ENCODE peak calls at places on chromosome 19, in eight cellular contexts. E is heart right ventricle, Y is RWPE2, I is upper lobe of right lung, B is lower lobe of right lung, H is pancreas, X is body of pancreas, D is HepG2. J is an unnamed sample.

GRCh38 chr19:8321760-8322637 is 703 bp downstream of the RPS28 start:
- ATAC-seq in H (peak), B (peak), X (peak), I (no peak), D (no peak), Y (no peak), E (peak), J (no peak)

GRCh38 chr19:44816301-44816700 is 7.4 kb downstream of the BCAM start:
- ATAC-seq in X (no peak), D (no peak), E (no peak), B (no peak), H (no peak), I (no peak), Y (no peak), J (no peak)

GRCh38 chr19:35533822-35534521 is 716 bp downstream of the GAPDHS start:
- ATAC-seq in Y (peak), H (peak), X (no peak), B (peak), I (peak), E (peak), D (peak), J (no peak)

GRCh38 chr19:16876904-16877361 is 11.9 kb upstream of the F2RL3 start:
- ATAC-seq in Y (no peak), I (peak), E (peak), D (no peak), X (peak), B (peak), H (no peak), J (peak)

GRCh38 chr19:16018106-16018755 is 58.1 kb upstream of the TPM4 start:
- ATAC-seq in H (no peak), I (no peak), B (no peak), D (no peak), E (no peak), X (no peak), Y (no peak), J (no peak)

GRCh38 chr19:34767967-34768366 is 5.0 kb downstream of the ZNF599 start:
- ATAC-seq in E (no peak), Y (no peak), D (no peak), I (no peak), X (no peak), B (no peak), H (no peak), J (no peak)

GRCh38 chr19:18156841-18157464 is 4.0 kb downstream of the PIK3R2 start:
- ATAC-seq in Y (peak), B (peak), H (peak), X (peak), D (no peak), E (peak), I (peak), J (peak)

GRCh38 chr19:6473652-6474051 is 7.9 kb downstream of the DENND1C start:
- ATAC-seq in E (no peak), X (no peak), Y (no peak), I (no peak), H (no peak), D (no peak), B (no peak), J (no peak)

GRCh38 chr19:7603919-7604318 is 8.3 kb downstream of the CAMSAP3 start:
- ATAC-seq in B (no peak), H (no peak), X (no peak), Y (no peak), I (no peak), E (no peak), D (no peak), J (no peak)

GRCh38 chr19:55360902-55361301 is 2.2 kb downstream of the GARIN5B start:
- ATAC-seq in X (no peak), B (no peak), Y (no peak), I (no peak), H (no peak), E (no peak), D (no peak), J (no peak)

GRCh38 chr19:2061936-2062729 is 11.1 kb upstream of the MKNK2 start:
- ATAC-seq in I (no peak), E (no peak), Y (no peak), X (no peak), H (no peak), B (no peak), D (peak), J (no peak)

GRCh38 chr19:31545766-31546165 is 196.5 kb upstream of the TSHZ3 start:
- ATAC-seq in E (no peak), X (no peak), B (no peak), Y (no peak), D (no peak), H (no peak), I (no peak), J (no peak)

GRCh38 chr19:6564393-6564792 is 26.6 kb downstream of the CD70 start:
- ATAC-seq in E (no peak), Y (no peak), H (no peak), X (no peak), B (no peak), I (no peak), D (no peak), J (no peak)

GRCh38 chr19:46015080-46015960 is 7.5 kb downstream of the PGLYRP1 start:
- ATAC-seq in H (peak), D (no peak), B (peak), E (peak), X (peak), Y (peak), I (peak), J (peak)

GRCh38 chr19:46076951-46077814 is 36.4 kb upstream of the IGFL4 start:
- ATAC-seq in I (peak), H (peak), B (peak), X (peak), E (peak), D (peak), Y (peak), J (no peak)

GRCh38 chr19:5138606-5139594 is 170.0 kb downstream of the KDM4B start:
- ATAC-seq in B (peak), D (no peak), Y (no peak), I (peak), H (no peak), E (no peak), X (no peak), J (no peak)
- TF ChIP-seq CTCF in B (no peak), D (no peak), Y (no peak), I (no peak), H (no peak), E (no peak), X (no peak), J (no peak)

GRCh38 chr19:39186391-39186790 is 10.4 kb upstream of the NCCRP1 start:
- ATAC-seq in E (no peak), B (no peak), Y (no peak), I (no peak), H (no peak), D (no peak), X (no peak), J (no peak)

GRCh38 chr19:39190768-39191167 is 6.0 kb upstream of the NCCRP1 start:
- ATAC-seq in E (no peak), I (no peak), Y (no peak), H (no peak), B (no peak), X (no peak), D (no peak), J (no peak)

GRCh38 chr19:39188960-39189359 is 7.8 kb upstream of the NCCRP1 start:
- ATAC-seq in H (no peak), Y (no peak), D (no peak), X (no peak), I (no peak), E (no peak), B (no peak), J (no peak)

GRCh38 chr19:39183100-39183499 is 13.7 kb upstream of the NCCRP1 start:
- ATAC-seq in Y (no peak), I (no peak), H (no peak), X (no peak), B (no peak), D (no peak), E (no peak), J (no peak)

GRCh38 chr19:39187552-39187943 is 9.2 kb upstream of the NCCRP1 start:
- ATAC-seq in E (peak), X (no peak), D (peak), B (peak), H (no peak), Y (no peak), I (peak), J (no peak)
- TF ChIP-seq CTCF in E (no peak), X (no peak), D (no peak), B (no peak), H (no peak), Y (peak), I (no peak), J (no peak)

GRCh38 chr19:51047031-51047335 is 12.2 kb upstream of the KLK12 start:
- ATAC-seq in B (no peak), I (no peak), D (no peak), E (no peak), H (peak), X (peak), Y (no peak), J (no peak)

GRCh38 chr19:51040151-51040550 is 5.3 kb upstream of the KLK12 start:
- ATAC-seq in D (no peak), I (no peak), E (no peak), X (no peak), B (no peak), Y (no peak), H (no peak), J (no peak)

GRCh38 chr19:51043497-51043896 is 8.7 kb upstream of the KLK12 start:
- ATAC-seq in H (no peak), Y (no peak), E (no peak), B (no peak), D (no peak), X (no peak), I (no peak), J (no peak)

GRCh38 chr19:51044327-51044726 is 9.5 kb upstream of the KLK12 start:
- ATAC-seq in D (no peak), Y (no peak), E (no peak), B (no peak), H (no peak), I (no peak), X (no peak), J (no peak)
- TF ChIP-seq CTCF in D (no peak), Y (no peak), E (no peak), B (no peak), H (no peak), I (no peak), X (no peak), J (no peak)

GRCh38 chr19:11232555-11232954 is 6.9 kb upstream of the ANGPTL8 start:
- ATAC-seq in I (no peak), H (no peak), D (no peak), X (no peak), E (no peak), B (peak), Y (no peak), J (no peak)

GRCh38 chr19:11236324-11237301 is 2.8 kb upstream of the ANGPTL8 start:
- ATAC-seq in D (peak), H (no peak), E (peak), X (no peak), Y (no peak), I (peak), B (no peak), J (no peak)

GRCh38 chr19:11233073-11233472 is 6.3 kb upstream of the ANGPTL8 start:
- ATAC-seq in D (no peak), H (no peak), B (no peak), Y (no peak), I (no peak), X (no peak), E (no peak), J (no peak)

GRCh38 chr19:11237321-11237720 is 2.1 kb upstream of the ANGPTL8 start:
- ATAC-seq in I (no peak), X (no peak), B (no peak), D (peak), H (no peak), Y (no peak), E (no peak), J (no peak)

GRCh38 chr19:11234486-11235075 is 4.8 kb upstream of the ANGPTL8 start:
- ATAC-seq in E (no peak), H (peak), I (no peak), X (no peak), D (no peak), B (no peak), Y (no peak), J (no peak)
- TF ChIP-seq CTCF in E (no peak), H (no peak), I (no peak), X (no peak), D (no peak), B (no peak), Y (no peak), J (no peak)

DNA sequence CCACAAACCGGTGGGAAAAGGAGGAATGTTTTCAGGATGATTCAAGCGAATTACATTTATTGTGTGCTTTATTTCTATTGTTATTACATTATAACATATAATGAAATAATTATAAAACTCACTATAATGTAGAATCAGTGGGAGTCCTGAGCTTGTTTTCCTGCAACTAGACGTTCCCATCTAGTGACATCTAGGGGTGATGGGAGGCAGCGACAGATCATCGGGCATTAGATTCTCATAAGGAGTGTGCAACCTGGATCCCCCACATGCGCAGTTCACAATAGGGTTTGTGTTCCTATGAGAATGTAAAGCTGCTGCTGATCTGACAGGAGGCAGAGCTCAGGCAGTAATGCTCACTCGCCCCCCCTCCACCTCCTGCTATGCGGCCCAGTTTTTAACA is 54.5 kb downstream of the SPTBN4 start:
- ATAC-seq in D (no peak), H (no peak), I (no peak), B (no peak), X (no peak), E (no peak), Y (no peak), J (no peak)
- TF ChIP-seq CTCF in D (peak), H (no peak), I (peak), B (no peak), X (no peak), E (peak), Y (peak), J (peak)

DNA sequence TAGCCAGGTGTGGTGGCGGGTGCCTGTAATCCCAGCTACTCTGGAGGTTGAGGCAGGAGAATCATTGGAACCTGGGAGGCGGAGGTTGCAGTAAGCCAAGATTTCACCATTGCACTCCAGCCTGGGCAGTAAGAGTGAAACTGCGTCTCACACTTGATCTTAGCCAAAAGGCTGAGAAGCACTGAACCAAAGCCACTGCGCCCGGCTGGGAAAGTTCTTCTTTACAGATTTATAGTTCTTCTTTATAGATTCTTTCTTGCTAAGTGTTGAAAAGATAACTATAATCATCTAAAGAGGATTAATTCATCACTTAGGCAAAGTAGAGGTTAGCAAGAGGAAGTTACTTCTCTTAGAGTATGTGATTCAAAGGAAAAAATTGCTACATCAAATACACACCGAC is 11.1 kb downstream of the ZNF417 start:
- ATAC-seq in H (no peak), D (no peak), X (no peak), Y (no peak), B (no peak), E (no peak), I (no peak), J (no peak)
- TF ChIP-seq CTCF in H (no peak), D (no peak), X (no peak), Y (no peak), B (no peak), E (no peak), I (no peak), J (no peak)